ENCODE peak calls at places on chromosomes 12 and 14, in ten cellular contexts. B is WTC11; R is activated CD4-positive, CD25-positive, alpha-beta regulatory T cell treated with anti-CD3 and anti-CD28 coated beads, Interleukin-2, amount 50 U/mL, for 72 hours; O is activated T-cell treated with anti-CD3 and anti-CD28 coated beads for 24 hours; X is GM23248; Y is endodermal cell; G is glutamatergic neuron; N is aorta; F is tibial artery; I is NCI-H460. K is an unnamed sample.

GRCh38 chr14:94306047-94306978 is 13.2 kb upstream of the SERPINA10 start:
- DNase-seq in B (no peak), R (no peak), O (no peak), X (no peak), Y (no peak), G (no peak), N (no peak), F (no peak), I (no peak), K (peak)

GRCh38 chr12:88057994-88058718 is 29.0 kb upstream of the C12orf50 start:
- DNase-seq in B (no peak), R (no peak), O (no peak), X (peak), Y (no peak), G (no peak), N (no peak), F (no peak), I (no peak), K (no peak)

GRCh38 chr12:57208946-57209282 is 7.7 kb upstream of the NXPH4 start:
- DNase-seq in B (no peak), R (no peak), O (no peak), X (no peak), Y (no peak), G (no peak), N (peak), F (peak), I (no peak), K (no peak)

GRCh38 chr14:38589747-38590350 is 334.0 kb upstream of the CLEC14A start:
- DNase-seq in B (no peak), R (no peak), O (no peak), X (no peak), Y (no peak), G (no peak), N (no peak), F (no peak), I (no peak), K (no peak)

GRCh38 chr14:75628816-75629215 is 31.9 kb downstream of the ERG28 start:
- DNase-seq in B (no peak), R (no peak), O (no peak), X (no peak), Y (no peak), G (no peak), N (no peak), F (no peak), I (no peak), K (no peak)

GRCh38 chr14:50520947-50521815 is 11.2 kb downstream of the MAP4K5 start:
- DNase-seq in B (no peak), R (peak), O (peak), X (peak), Y (no peak), G (no peak), N (no peak), F (no peak), I (peak), K (no peak)

GRCh38 chr12:40921563-40922163 is 229.4 kb downstream of the CNTN1 start:
- DNase-seq in B (no peak), R (no peak), O (no peak), X (peak), Y (no peak), G (no peak), N (no peak), F (no peak), I (peak), K (no peak)

GRCh38 chr12:107513636-107514400 is 171.8 kb upstream of the PWP1 start:
- DNase-seq in B (no peak), R (no peak), O (no peak), X (no peak), Y (peak), G (no peak), N (no peak), F (no peak), I (no peak), K (peak)

GRCh38 chr12:124566181-124567034 is 1.0 kb downstream of the NCOR2 start:
- DNase-seq in B (peak), R (peak), O (peak), X (peak), Y (peak), G (peak), N (peak), F (peak), I (peak), K (peak)

GRCh38 chr12:2624543-2625266 is 170.1 kb upstream of the FKBP4 start:
- DNase-seq in B (peak), R (no peak), O (no peak), X (peak), Y (peak), G (peak), N (no peak), F (no peak), I (peak), K (peak)

GRCh38 chr12:30105505-30105904 is 321.8 kb upstream of the TMTC1 start:
- DNase-seq in B (no peak), R (no peak), O (no peak), X (no peak), Y (no peak), G (no peak), N (no peak), F (no peak), I (no peak), K (no peak)

GRCh38 chr14:43022094-43022800 is 1415.6 kb downstream of the LRFN5 start:
- DNase-seq in B (no peak), R (no peak), O (no peak), X (no peak), Y (no peak), G (no peak), N (no peak), F (no peak), I (no peak), K (no peak)

K was measured in ecto neural progenitor cell.